ENCODE peak calls at places on chromosome 3, in seven cellular contexts. R is frontal cortex; U is astrocyte of the hippocampus; K is CD8-positive, alpha-beta memory T cell; E is nephron progenitor cell; G is NCI-H2081; S is iPS-NIHi11. D is an unnamed sample.

GRCh38 chr3:143442761-143443477 is 323.3 kb downstream of the CHST2 start:
- DNase-seq in R (no peak), U (peak; percentile 47), K (no peak), E (no peak), G (no peak), S (no peak), D (peak; percentile 9)

GRCh38 chr3:34703058-34703457 is 904.6 kb downstream of the PDCD6IP start:
- DNase-seq in R (no peak), U (no peak), K (no peak), E (no peak), G (no peak), S (no peak), D (no peak)

GRCh38 chr3:36305929-36306520 is 74.3 kb upstream of the STAC start:
- DNase-seq in R (no peak), U (no peak), K (no peak), E (no peak), G (no peak), S (no peak), D (peak; percentile 74)

GRCh38 chr3:131636266-131636775 is 133.6 kb upstream of the MRPL3 start:
- DNase-seq in R (no peak), U (no peak), K (no peak), E (no peak), G (no peak), S (no peak), D (no peak)

GRCh38 chr3:48434591-48435222 is 4.8 kb upstream of the PLXNB1 start:
- DNase-seq in R (no peak), U (no peak), K (peak; percentile 58), E (no peak), G (no peak), S (no peak), D (no peak)

GRCh38 chr3:47817609-47818008 is 14.7 kb downstream of the DHX30 start:
- DNase-seq in R (no peak), U (no peak), K (no peak), E (no peak), G (no peak), S (no peak), D (no peak)

GRCh38 chr3:194637541-194638400 is 4.6 kb upstream of the TMEM44 start:
- DNase-seq in R (no peak), U (no peak), K (no peak), E (no peak), G (no peak), S (no peak), D (no peak)

GRCh38 chr3:173939319-173939718 is 541.8 kb downstream of the NLGN1 start:
- DNase-seq in R (no peak), U (no peak), K (no peak), E (no peak), G (no peak), S (no peak), D (no peak)